ENCODE peak calls at places on chromosome X, in six cellular contexts. U, A, J, M, I and R are unnamed samples.

GRCh38 chrX:150370589-150371312 is 7.6 kb downstream of the MAMLD1 start:
- DNase-seq in U (no peak), A (no peak), J (no peak), M (no peak), I (no peak), R (no peak)

GRCh38 chrX:152177052-152177451 is 38.7 kb upstream of the MAGEA10 start:
- DNase-seq in U (no peak), A (no peak), J (no peak), M (no peak), I (no peak), R (no peak)

GRCh38 chrX:87525771-87526229 is 8.2 kb downstream of the KLHL4 start:
- DNase-seq in U (no peak), A (no peak), J (no peak), M (no peak), I (no peak), R (no peak)

GRCh38 chrX:140050906-140051305 is 85.6 kb upstream of the CXorf66 start:
- DNase-seq in U (no peak), A (no peak), J (peak; percentile 16), M (no peak), I (no peak), R (no peak)

GRCh38 chrX:17706676-17707075 is 30.6 kb upstream of the SCML1 start:
- DNase-seq in U (no peak), A (no peak), J (no peak), M (no peak), I (no peak), R (no peak)

GRCh38 chrX:10239611-10240064 is 82.9 kb downstream of the CLCN4 start:
- DNase-seq in U (no peak), A (no peak), J (no peak), M (no peak), I (no peak), R (no peak)

GRCh38 chrX:104806346-104806745 is 240.3 kb downstream of the IL1RAPL2 start:
- DNase-seq in U (no peak), A (no peak), J (no peak), M (no peak), I (no peak), R (no peak)

GRCh38 chrX:54530358-54530900 is 410 bp downstream of the GNL3L start:
- DNase-seq in U (no peak), A (no peak), J (no peak), M (no peak), I (peak; percentile 30), R (no peak)

GRCh38 chrX:44183329-44183728 is 160.1 kb downstream of the EFHC2 start:
- DNase-seq in U (no peak), A (no peak), J (no peak), M (peak; percentile 74), I (no peak), R (no peak)

GRCh38 chrX:12673487-12673886 is 117.7 kb upstream of the PRPS2 start:
- DNase-seq in U (no peak), A (no peak), J (no peak), M (no peak), I (no peak), R (no peak)

GRCh38 chrX:14817559-14817958 is 55.3 kb downstream of the FANCB start:
- DNase-seq in U (no peak), A (no peak), J (no peak), M (no peak), I (no peak), R (no peak)

GRCh38 chrX:84219551-84219950 is 31.6 kb upstream of the RPS6KA6 start:
- DNase-seq in U (no peak), A (no peak), J (peak; percentile 76), M (no peak), I (no peak), R (no peak)

GRCh38 chrX:153499876-153500275 is 5.1 kb downstream of the BGN start:
- DNase-seq in U (no peak), A (no peak), J (peak; percentile 62), M (no peak), I (no peak), R (peak; percentile 9)

GRCh38 chrX:147757750-147758149 is 154.0 kb upstream of the FMR1 start:
- DNase-seq in U (no peak), A (no peak), J (no peak), M (no peak), I (no peak), R (no peak)

GRCh38 chrX:72358313-72358712 is 52.6 kb upstream of the CITED1 start:
- DNase-seq in U (no peak), A (no peak), J (no peak), M (no peak), I (no peak), R (no peak)

GRCh38 chrX:97159916-97160800 is 276.4 kb downstream of the RPA4 start:
- DNase-seq in U (no peak), A (no peak), J (no peak), M (no peak), I (no peak), R (no peak)